ENCODE peak calls at places on chromosome 13, in nine cellular contexts. One of them, this sample, is unnamed.

GRCh38 chr13:75685239-75685697 is 49.1 kb downstream of the LMO7 start:
- DNase-seq in bronchial epithelial cell: peak; percentile 93
- DNase-seq in stimulated activated CD8-positive, alpha-beta memory T cell treated with anti-CD3 and anti-CD28 coated beads, Interleukin-15, amount 100 ng/mL, for 1 hour: no peak
- DNase-seq in AG09319: no peak
- DNase-seq in Jurkat, Clone E6-1: no peak
- DNase-seq in stimulated activated CD4-positive, alpha-beta T cell treated with anti-CD3 and anti-CD28 coated beads, Interleukin-1b, Interleukin-23, amount 100 ng/mL, for 24 hours: no peak
- DNase-seq in gastrocnemius medialis: no peak
- DNase-seq in amygdala: no peak
- DNase-seq in HTR-8/SVneo: peak; percentile 30
- DNase-seq in this sample: no peak

GRCh38 chr13:110371550-110372465 is 64.7 kb downstream of the COL4A2 start:
- DNase-seq in bronchial epithelial cell: no peak
- DNase-seq in stimulated activated CD8-positive, alpha-beta memory T cell treated with anti-CD3 and anti-CD28 coated beads, Interleukin-15, amount 100 ng/mL, for 1 hour: no peak
- DNase-seq in AG09319: no peak
- DNase-seq in Jurkat, Clone E6-1: no peak
- DNase-seq in stimulated activated CD4-positive, alpha-beta T cell treated with anti-CD3 and anti-CD28 coated beads, Interleukin-1b, Interleukin-23, amount 100 ng/mL, for 24 hours: no peak
- DNase-seq in gastrocnemius medialis: no peak
- DNase-seq in amygdala: no peak
- DNase-seq in HTR-8/SVneo: no peak
- DNase-seq in this sample: no peak

GRCh38 chr13:106906431-106906996 is 338.6 kb upstream of the ARGLU1 start:
- DNase-seq in bronchial epithelial cell: no peak
- DNase-seq in stimulated activated CD8-positive, alpha-beta memory T cell treated with anti-CD3 and anti-CD28 coated beads, Interleukin-15, amount 100 ng/mL, for 1 hour: no peak
- DNase-seq in AG09319: no peak
- DNase-seq in Jurkat, Clone E6-1: no peak
- DNase-seq in stimulated activated CD4-positive, alpha-beta T cell treated with anti-CD3 and anti-CD28 coated beads, Interleukin-1b, Interleukin-23, amount 100 ng/mL, for 24 hours: no peak
- DNase-seq in gastrocnemius medialis: no peak
- DNase-seq in amygdala: no peak
- DNase-seq in HTR-8/SVneo: no peak
- DNase-seq in this sample: no peak

GRCh38 chr13:99384468-99384867 is 77.3 kb upstream of the GPR183 start:
- DNase-seq in bronchial epithelial cell: no peak
- DNase-seq in stimulated activated CD8-positive, alpha-beta memory T cell treated with anti-CD3 and anti-CD28 coated beads, Interleukin-15, amount 100 ng/mL, for 1 hour: no peak
- DNase-seq in AG09319: no peak
- DNase-seq in Jurkat, Clone E6-1: no peak
- DNase-seq in stimulated activated CD4-positive, alpha-beta T cell treated with anti-CD3 and anti-CD28 coated beads, Interleukin-1b, Interleukin-23, amount 100 ng/mL, for 24 hours: no peak
- DNase-seq in gastrocnemius medialis: no peak
- DNase-seq in amygdala: no peak
- DNase-seq in HTR-8/SVneo: no peak
- DNase-seq in this sample: no peak

GRCh38 chr13:45015300-45015699 is 26.0 kb downstream of the GPALPP1 start:
- DNase-seq in bronchial epithelial cell: peak; percentile 12
- DNase-seq in stimulated activated CD8-positive, alpha-beta memory T cell treated with anti-CD3 and anti-CD28 coated beads, Interleukin-15, amount 100 ng/mL, for 1 hour: no peak
- DNase-seq in AG09319: no peak
- DNase-seq in Jurkat, Clone E6-1: no peak
- DNase-seq in stimulated activated CD4-positive, alpha-beta T cell treated with anti-CD3 and anti-CD28 coated beads, Interleukin-1b, Interleukin-23, amount 100 ng/mL, for 24 hours: no peak
- DNase-seq in gastrocnemius medialis: no peak
- DNase-seq in amygdala: no peak
- DNase-seq in HTR-8/SVneo: no peak
- DNase-seq in this sample: no peak

GRCh38 chr13:100673831-100674362 is 698 bp downstream of the TMTC4 start:
- DNase-seq in bronchial epithelial cell: peak; percentile 85
- DNase-seq in stimulated activated CD8-positive, alpha-beta memory T cell treated with anti-CD3 and anti-CD28 coated beads, Interleukin-15, amount 100 ng/mL, for 1 hour: peak; percentile 6
- DNase-seq in AG09319: no peak
- DNase-seq in Jurkat, Clone E6-1: peak; percentile 39
- DNase-seq in stimulated activated CD4-positive, alpha-beta T cell treated with anti-CD3 and anti-CD28 coated beads, Interleukin-1b, Interleukin-23, amount 100 ng/mL, for 24 hours: no peak
- DNase-seq in gastrocnemius medialis: no peak
- DNase-seq in amygdala: peak; percentile 66
- DNase-seq in HTR-8/SVneo: peak; percentile 36
- DNase-seq in this sample: no peak

GRCh38 chr13:102402292-102402691 is 444 bp upstream of the FGF14 start:
- DNase-seq in bronchial epithelial cell: peak; percentile 27
- DNase-seq in stimulated activated CD8-positive, alpha-beta memory T cell treated with anti-CD3 and anti-CD28 coated beads, Interleukin-15, amount 100 ng/mL, for 1 hour: no peak
- DNase-seq in AG09319: no peak
- DNase-seq in Jurkat, Clone E6-1: no peak
- DNase-seq in stimulated activated CD4-positive, alpha-beta T cell treated with anti-CD3 and anti-CD28 coated beads, Interleukin-1b, Interleukin-23, amount 100 ng/mL, for 24 hours: no peak
- DNase-seq in gastrocnemius medialis: no peak
- DNase-seq in amygdala: peak; percentile 27
- DNase-seq in HTR-8/SVneo: no peak
- DNase-seq in this sample: peak; percentile 72

GRCh38 chr13:44374348-44374712 is 706 bp downstream of the SERP2 start:
- DNase-seq in bronchial epithelial cell: no peak
- DNase-seq in stimulated activated CD8-positive, alpha-beta memory T cell treated with anti-CD3 and anti-CD28 coated beads, Interleukin-15, amount 100 ng/mL, for 1 hour: no peak
- DNase-seq in AG09319: no peak
- DNase-seq in Jurkat, Clone E6-1: no peak
- DNase-seq in stimulated activated CD4-positive, alpha-beta T cell treated with anti-CD3 and anti-CD28 coated beads, Interleukin-1b, Interleukin-23, amount 100 ng/mL, for 24 hours: no peak
- DNase-seq in gastrocnemius medialis: no peak
- DNase-seq in amygdala: no peak
- DNase-seq in HTR-8/SVneo: no peak
- DNase-seq in this sample: no peak

GRCh38 chr13:27923794-27924528 is 4.2 kb downstream of the PDX1 start:
- DNase-seq in bronchial epithelial cell: no peak
- DNase-seq in stimulated activated CD8-positive, alpha-beta memory T cell treated with anti-CD3 and anti-CD28 coated beads, Interleukin-15, amount 100 ng/mL, for 1 hour: no peak
- DNase-seq in AG09319: no peak
- DNase-seq in Jurkat, Clone E6-1: no peak
- DNase-seq in stimulated activated CD4-positive, alpha-beta T cell treated with anti-CD3 and anti-CD28 coated beads, Interleukin-1b, Interleukin-23, amount 100 ng/mL, for 24 hours: no peak
- DNase-seq in gastrocnemius medialis: no peak
- DNase-seq in amygdala: no peak
- DNase-seq in HTR-8/SVneo: no peak
- DNase-seq in this sample: no peak

GRCh38 chr13:99845136-99845874 is 126.3 kb downstream of the ZIC5 start:
- DNase-seq in bronchial epithelial cell: no peak
- DNase-seq in stimulated activated CD8-positive, alpha-beta memory T cell treated with anti-CD3 and anti-CD28 coated beads, Interleukin-15, amount 100 ng/mL, for 1 hour: no peak
- DNase-seq in AG09319: no peak
- DNase-seq in Jurkat, Clone E6-1: no peak
- DNase-seq in stimulated activated CD4-positive, alpha-beta T cell treated with anti-CD3 and anti-CD28 coated beads, Interleukin-1b, Interleukin-23, amount 100 ng/mL, for 24 hours: no peak
- DNase-seq in gastrocnemius medialis: no peak
- DNase-seq in amygdala: no peak
- DNase-seq in HTR-8/SVneo: no peak
- DNase-seq in this sample: no peak

GRCh38 chr13:105991622-105992254 is 543.7 kb downstream of the EFNB2 start:
- DNase-seq in bronchial epithelial cell: peak; percentile 100
- DNase-seq in stimulated activated CD8-positive, alpha-beta memory T cell treated with anti-CD3 and anti-CD28 coated beads, Interleukin-15, amount 100 ng/mL, for 1 hour: no peak
- DNase-seq in AG09319: no peak
- DNase-seq in Jurkat, Clone E6-1: no peak
- DNase-seq in stimulated activated CD4-positive, alpha-beta T cell treated with anti-CD3 and anti-CD28 coated beads, Interleukin-1b, Interleukin-23, amount 100 ng/mL, for 24 hours: no peak
- DNase-seq in gastrocnemius medialis: no peak
- DNase-seq in amygdala: peak; percentile 26
- DNase-seq in HTR-8/SVneo: no peak
- DNase-seq in this sample: no peak

GRCh38 chr13:40231311-40231710 is 435.1 kb downstream of the FOXO1 start:
- DNase-seq in bronchial epithelial cell: no peak
- DNase-seq in stimulated activated CD8-positive, alpha-beta memory T cell treated with anti-CD3 and anti-CD28 coated beads, Interleukin-15, amount 100 ng/mL, for 1 hour: no peak
- DNase-seq in AG09319: no peak
- DNase-seq in Jurkat, Clone E6-1: no peak
- DNase-seq in stimulated activated CD4-positive, alpha-beta T cell treated with anti-CD3 and anti-CD28 coated beads, Interleukin-1b, Interleukin-23, amount 100 ng/mL, for 24 hours: no peak
- DNase-seq in gastrocnemius medialis: no peak
- DNase-seq in amygdala: no peak
- DNase-seq in HTR-8/SVneo: no peak
- DNase-seq in this sample: no peak

GRCh38 chr13:113981201-113981605 is 7.3 kb upstream of the C13orf46 start:
- DNase-seq in bronchial epithelial cell: peak; percentile 47
- DNase-seq in stimulated activated CD8-positive, alpha-beta memory T cell treated with anti-CD3 and anti-CD28 coated beads, Interleukin-15, amount 100 ng/mL, for 1 hour: no peak
- DNase-seq in AG09319: no peak
- DNase-seq in Jurkat, Clone E6-1: no peak
- DNase-seq in stimulated activated CD4-positive, alpha-beta T cell treated with anti-CD3 and anti-CD28 coated beads, Interleukin-1b, Interleukin-23, amount 100 ng/mL, for 24 hours: no peak
- DNase-seq in gastrocnemius medialis: peak; percentile 50
- DNase-seq in amygdala: no peak
- DNase-seq in HTR-8/SVneo: no peak
- DNase-seq in this sample: no peak

GRCh38 chr13:47426126-47426849 is 529.4 kb upstream of the HTR2A start:
- DNase-seq in bronchial epithelial cell: peak; percentile 37
- DNase-seq in stimulated activated CD8-positive, alpha-beta memory T cell treated with anti-CD3 and anti-CD28 coated beads, Interleukin-15, amount 100 ng/mL, for 1 hour: no peak
- DNase-seq in AG09319: peak; percentile 16
- DNase-seq in Jurkat, Clone E6-1: no peak
- DNase-seq in stimulated activated CD4-positive, alpha-beta T cell treated with anti-CD3 and anti-CD28 coated beads, Interleukin-1b, Interleukin-23, amount 100 ng/mL, for 24 hours: no peak
- DNase-seq in gastrocnemius medialis: peak; percentile 30
- DNase-seq in amygdala: no peak
- DNase-seq in HTR-8/SVneo: no peak
- DNase-seq in this sample: no peak

GRCh38 chr13:73708393-73708985 is 425.7 kb downstream of the KLF12 start:
- DNase-seq in bronchial epithelial cell: peak; percentile 78
- DNase-seq in stimulated activated CD8-positive, alpha-beta memory T cell treated with anti-CD3 and anti-CD28 coated beads, Interleukin-15, amount 100 ng/mL, for 1 hour: peak; percentile 34
- DNase-seq in AG09319: peak; percentile 18
- DNase-seq in Jurkat, Clone E6-1: peak; percentile 45
- DNase-seq in stimulated activated CD4-positive, alpha-beta T cell treated with anti-CD3 and anti-CD28 coated beads, Interleukin-1b, Interleukin-23, amount 100 ng/mL, for 24 hours: peak; percentile 28
- DNase-seq in gastrocnemius medialis: no peak
- DNase-seq in amygdala: no peak
- DNase-seq in HTR-8/SVneo: peak; percentile 23
- DNase-seq in this sample: no peak

GRCh38 chr13:98142427-98143156 is at the start of gene FARP1:
- DNase-seq in bronchial epithelial cell: peak; percentile 38
- DNase-seq in stimulated activated CD8-positive, alpha-beta memory T cell treated with anti-CD3 and anti-CD28 coated beads, Interleukin-15, amount 100 ng/mL, for 1 hour: no peak
- DNase-seq in AG09319: peak; percentile 37
- DNase-seq in Jurkat, Clone E6-1: no peak
- DNase-seq in stimulated activated CD4-positive, alpha-beta T cell treated with anti-CD3 and anti-CD28 coated beads, Interleukin-1b, Interleukin-23, amount 100 ng/mL, for 24 hours: no peak
- DNase-seq in gastrocnemius medialis: peak; percentile 35
- DNase-seq in amygdala: peak; percentile 38
- DNase-seq in HTR-8/SVneo: peak; percentile 42
- DNase-seq in this sample: peak; percentile 24

GRCh38 chr13:110448230-110448629 is 113.3 kb downstream of the RAB20 start:
- DNase-seq in bronchial epithelial cell: peak; percentile 84
- DNase-seq in stimulated activated CD8-positive, alpha-beta memory T cell treated with anti-CD3 and anti-CD28 coated beads, Interleukin-15, amount 100 ng/mL, for 1 hour: no peak
- DNase-seq in AG09319: no peak
- DNase-seq in Jurkat, Clone E6-1: no peak
- DNase-seq in stimulated activated CD4-positive, alpha-beta T cell treated with anti-CD3 and anti-CD28 coated beads, Interleukin-1b, Interleukin-23, amount 100 ng/mL, for 24 hours: no peak
- DNase-seq in gastrocnemius medialis: no peak
- DNase-seq in amygdala: no peak
- DNase-seq in HTR-8/SVneo: peak; percentile 76
- DNase-seq in this sample: no peak

GRCh38 chr13:110635405-110636002 is 20.2 kb downstream of the NAXD start:
- DNase-seq in bronchial epithelial cell: no peak
- DNase-seq in stimulated activated CD8-positive, alpha-beta memory T cell treated with anti-CD3 and anti-CD28 coated beads, Interleukin-15, amount 100 ng/mL, for 1 hour: no peak
- DNase-seq in AG09319: no peak
- DNase-seq in Jurkat, Clone E6-1: no peak
- DNase-seq in stimulated activated CD4-positive, alpha-beta T cell treated with anti-CD3 and anti-CD28 coated beads, Interleukin-1b, Interleukin-23, amount 100 ng/mL, for 24 hours: no peak
- DNase-seq in gastrocnemius medialis: no peak
- DNase-seq in amygdala: no peak
- DNase-seq in HTR-8/SVneo: no peak
- DNase-seq in this sample: no peak

GRCh38 chr13:43269037-43269476 is 245.7 kb downstream of the DNAJC15 start:
- DNase-seq in bronchial epithelial cell: peak; percentile 96
- DNase-seq in stimulated activated CD8-positive, alpha-beta memory T cell treated with anti-CD3 and anti-CD28 coated beads, Interleukin-15, amount 100 ng/mL, for 1 hour: no peak
- DNase-seq in AG09319: peak; percentile 90
- DNase-seq in Jurkat, Clone E6-1: no peak
- DNase-seq in stimulated activated CD4-positive, alpha-beta T cell treated with anti-CD3 and anti-CD28 coated beads, Interleukin-1b, Interleukin-23, amount 100 ng/mL, for 24 hours: no peak
- DNase-seq in gastrocnemius medialis: no peak
- DNase-seq in amygdala: no peak
- DNase-seq in HTR-8/SVneo: peak; percentile 64
- DNase-seq in this sample: no peak

GRCh38 chr13:73731564-73731963 is 402.6 kb downstream of the KLF12 start:
- DNase-seq in bronchial epithelial cell: no peak
- DNase-seq in stimulated activated CD8-positive, alpha-beta memory T cell treated with anti-CD3 and anti-CD28 coated beads, Interleukin-15, amount 100 ng/mL, for 1 hour: no peak
- DNase-seq in AG09319: no peak
- DNase-seq in Jurkat, Clone E6-1: no peak
- DNase-seq in stimulated activated CD4-positive, alpha-beta T cell treated with anti-CD3 and anti-CD28 coated beads, Interleukin-1b, Interleukin-23, amount 100 ng/mL, for 24 hours: no peak
- DNase-seq in gastrocnemius medialis: no peak
- DNase-seq in amygdala: no peak
- DNase-seq in HTR-8/SVneo: no peak
- DNase-seq in this sample: no peak

GRCh38 chr13:45448965-45449559 is 15.7 kb upstream of the COG3 start:
- DNase-seq in bronchial epithelial cell: no peak
- DNase-seq in stimulated activated CD8-positive, alpha-beta memory T cell treated with anti-CD3 and anti-CD28 coated beads, Interleukin-15, amount 100 ng/mL, for 1 hour: no peak
- DNase-seq in AG09319: no peak
- DNase-seq in Jurkat, Clone E6-1: no peak
- DNase-seq in stimulated activated CD4-positive, alpha-beta T cell treated with anti-CD3 and anti-CD28 coated beads, Interleukin-1b, Interleukin-23, amount 100 ng/mL, for 24 hours: no peak
- DNase-seq in gastrocnemius medialis: no peak
- DNase-seq in amygdala: no peak
- DNase-seq in HTR-8/SVneo: no peak
- DNase-seq in this sample: no peak